ENCODE peak calls at places on chromosome 7, in seven cellular contexts. C is neural progenitor cell; V is H54; O is activated T-helper 1 cell treated with anti-CD3 and anti-CD28 coated beads, Interleukin-12 subunit alpha, Interleukin-12 subunit beta, Interleukin-2, Interleukin-4 antibody, amounts not matched to agents 30 ng/mL and 10 ng/mL and 1 ng/mL, durations not matched to agents 14 hours and 24 hours and 36 hours; H is EL; R is M059J; B is GM23248. J is an unnamed sample.

GRCh38 chr7:74275401-74275881 is 13.8 kb upstream of the CLIP2 start:
- DNase-seq in C (peak), V (no peak), O (no peak), H (no peak), R (no peak), B (no peak), J (no peak)

GRCh38 chr7:34087892-34088891 is 182.9 kb downstream of the BMPER start:
- DNase-seq in C (peak), V (peak), O (no peak), H (peak), R (peak), B (peak), J (peak)

GRCh38 chr7:101567231-101567630 is 61.9 kb downstream of the MYL10 start:
- DNase-seq in C (peak), V (no peak), O (no peak), H (no peak), R (no peak), B (no peak), J (no peak)

GRCh38 chr7:50728184-50728583 is 54.5 kb downstream of the GRB10 start:
- DNase-seq in C (no peak), V (peak), O (no peak), H (peak), R (peak), B (peak), J (peak)

GRCh38 chr7:607938-608337 is 88.3 kb upstream of the PDGFA start:
- DNase-seq in C (no peak), V (no peak), O (no peak), H (no peak), R (no peak), B (no peak), J (no peak)

GRCh38 chr7:96989241-96989858 is 16.0 kb upstream of the DLX6 start:
- DNase-seq in C (peak), V (no peak), O (no peak), H (no peak), R (no peak), B (no peak), J (no peak)

GRCh38 chr7:129122751-129123516 is 21.6 kb upstream of the TSPAN33 start:
- DNase-seq in C (no peak), V (no peak), O (peak), H (no peak), R (peak), B (no peak), J (peak)

GRCh38 chr7:2242541-2243482 is 786 bp downstream of the NUDT1 start:
- DNase-seq in C (peak), V (peak), O (peak), H (peak), R (peak), B (peak), J (peak)

GRCh38 chr7:118183254-118183585 is 744 bp upstream of the LSM8 start:
- DNase-seq in C (no peak), V (no peak), O (no peak), H (no peak), R (peak), B (peak), J (no peak)

GRCh38 chr7:93015193-93016084 is 102.3 kb downstream of the SAMD9 start:
- DNase-seq in C (no peak), V (no peak), O (no peak), H (peak), R (peak), B (peak), J (peak)

GRCh38 chr7:45255187-45255586 is 97.6 kb downstream of the RAMP3 start:
- DNase-seq in C (no peak), V (no peak), O (no peak), H (no peak), R (no peak), B (no peak), J (no peak)

GRCh38 chr7:17526621-17527020 is 228.2 kb downstream of the AHR start:
- DNase-seq in C (no peak), V (no peak), O (no peak), H (no peak), R (no peak), B (no peak), J (no peak)

GRCh38 chr7:129502708-129503685 is 666 bp downstream of the SMKR1 start:
- DNase-seq in C (peak), V (no peak), O (no peak), H (no peak), R (peak), B (no peak), J (no peak)

GRCh38 chr7:30433506-30433905 is 45.1 kb downstream of the NOD1 start:
- DNase-seq in C (no peak), V (no peak), O (no peak), H (no peak), R (no peak), B (no peak), J (no peak)